ENCODE peak calls at places on chromosomes 6 and 20, in four cellular contexts. K is H7, A is COR-L47, J is HFFc6. M is an unnamed sample.

GRCh38 chr6:26125015-26125690 is 37.9 kb downstream of the HFE start:
- DNase-seq in K (no peak), A (no peak), J (no peak), M (no peak)

GRCh38 chr6:143806282-143807102 is 36.6 kb upstream of the LTV1 start:
- DNase-seq in K (no peak), A (no peak), J (peak; percentile 17), M (no peak)

GRCh38 chr20:25020901-25021301 is 28.4 kb upstream of the APMAP start:
- DNase-seq in K (no peak), A (no peak), J (no peak), M (peak; percentile 43)

GRCh38 chr20:18504479-18505060 is 3.2 kb upstream of the SEC23B start:
- DNase-seq in K (no peak), A (no peak), J (no peak), M (no peak)

GRCh38 chr20:32476684-32477593 is 108.2 kb downstream of the NOL4L start:
- DNase-seq in K (peak; percentile 65), A (no peak), J (no peak), M (no peak)

GRCh38 chr6:156676721-156677120 is 100.5 kb upstream of the ARID1B start:
- DNase-seq in K (no peak), A (no peak), J (no peak), M (no peak)

GRCh38 chr6:92559002-92559401 is 860.4 kb downstream of the EPHA7 start:
- DNase-seq in K (no peak), A (no peak), J (no peak), M (no peak)

GRCh38 chr6:35018746-35019145 is 122.4 kb downstream of the TCP11 start:
- DNase-seq in K (no peak), A (no peak), J (no peak), M (no peak)

GRCh38 chr6:170424634-170425126 is 118.1 kb downstream of the FAM120B start:
- DNase-seq in K (no peak), A (no peak), J (no peak), M (no peak)

GRCh38 chr6:130405549-130405948 is 39.7 kb downstream of the TMEM200A start:
- DNase-seq in K (no peak), A (no peak), J (no peak), M (no peak)

GRCh38 chr20:62437985-62438384 is 10.6 kb upstream of the RBBP8NL start:
- DNase-seq in K (peak; percentile 80), A (peak; percentile 19), J (no peak), M (no peak)

GRCh38 chr6:43963877-43964658 is 163.2 kb downstream of the MRPL14 start:
- DNase-seq in K (no peak), A (no peak), J (no peak), M (no peak)

GRCh38 chr6:127971945-127972391 is 71.1 kb upstream of the THEMIS start:
- DNase-seq in K (no peak), A (no peak), J (peak; percentile 91), M (no peak)

M was measured in cerebellum.